ENCODE peak calls at places on chromosome 20, in eight cellular contexts. S is lower lobe of right lung, U is OCI-LY7, A is fibroblast of the aortic adventitia, Q is epithelial cell of esophagus, X is BJ, L is IMR-90, K is aorta. T is an unnamed sample.

GRCh38 chr20:38835792-38836191 is 30.3 kb downstream of the PPP1R16B start:
- DNase-seq in Q (no peak), U (no peak), L (no peak), X (no peak), K (no peak), S (no peak), A (no peak), T (no peak)

GRCh38 chr20:19944772-19945459 is 72.2 kb upstream of the NAA20 start:
- DNase-seq in A (peak), K (no peak), S (no peak), Q (no peak), L (peak), U (no peak), X (no peak), T (no peak)

GRCh38 chr20:38196016-38196415 is 30.9 kb upstream of the TGM2 start:
- DNase-seq in S (no peak), K (no peak), A (no peak), L (no peak), U (no peak), Q (no peak), X (no peak), T (no peak)

GRCh38 chr20:22802296-22802695 is 217.9 kb upstream of the FOXA2 start:
- DNase-seq in Q (peak), U (no peak), K (no peak), S (no peak), X (no peak), A (no peak), L (no peak), T (no peak)

GRCh38 chr20:37349517-37350491 is 3.9 kb downstream of the SRC start:
- DNase-seq in K (peak), Q (no peak), A (peak), U (no peak), X (no peak), L (peak), S (no peak), T (no peak)

GRCh38 chr20:4320284-4320683 is 304.9 kb upstream of the RNF24 start:
- DNase-seq in Q (no peak), U (no peak), K (no peak), S (peak), L (no peak), A (no peak), X (no peak), T (no peak)

GRCh38 chr20:38728911-38729642 is 4.8 kb downstream of the SLC32A1 start:
- DNase-seq in Q (no peak), S (no peak), L (no peak), U (no peak), A (no peak), K (no peak), X (no peak), T (no peak)

GRCh38 chr20:31497838-31498540 is 16.3 kb upstream of the HM13 start:
- DNase-seq in Q (no peak), K (peak), A (peak), L (peak), S (no peak), X (no peak), U (no peak), T (no peak)

GRCh38 chr20:32356935-32357868 is 929 bp upstream of the ASXL1 start:
- DNase-seq in X (no peak), L (peak), U (no peak), A (peak), K (no peak), S (no peak), Q (no peak), T (peak)

GRCh38 chr20:33273117-33273851 is 9.7 kb upstream of the BPIFB1 start:
- DNase-seq in L (no peak), X (no peak), A (no peak), S (no peak), U (no peak), Q (no peak), K (no peak), T (no peak)

GRCh38 chr20:23629017-23629541 is 8.7 kb downstream of the CST3 start:
- DNase-seq in K (no peak), L (peak), Q (peak), U (no peak), S (no peak), A (peak), X (no peak), T (no peak)

GRCh38 chr20:3550857-3551256 is 80.0 kb downstream of the ATRN start:
- DNase-seq in U (no peak), K (no peak), L (no peak), X (no peak), S (no peak), Q (no peak), A (no peak), T (peak)

GRCh38 chr20:61263084-61263695 is 11.1 kb downstream of the CDH4 start:
- DNase-seq in K (no peak), A (peak), U (peak), Q (peak), L (peak), X (no peak), S (no peak), T (no peak)

GRCh38 chr20:57714409-57715267 is 4.8 kb upstream of the PMEPA1 start:
- DNase-seq in S (no peak), K (no peak), Q (peak), U (no peak), L (peak), X (no peak), A (peak), T (no peak)

GRCh38 chr20:24673678-24674570 is 204.5 kb downstream of the SYNDIG1 start:
- DNase-seq in X (no peak), K (peak), A (peak), L (peak), Q (peak), S (no peak), U (no peak), T (no peak)

GRCh38 chr20:33812673-33813462 is 1.7 kb downstream of the CHMP4B start:
- DNase-seq in U (no peak), L (no peak), A (peak), S (no peak), X (no peak), K (no peak), Q (peak), T (no peak)

GRCh38 chr20:32945710-32946221 is 58.5 kb downstream of the SUN5 start:
- DNase-seq in L (peak), S (no peak), K (no peak), X (no peak), A (peak), Q (peak), U (peak), T (no peak)

GRCh38 chr20:34111057-34111711 is 859 bp downstream of the EIF2S2 start:
- DNase-seq in K (no peak), X (peak), Q (peak), L (peak), A (peak), S (no peak), U (peak), T (no peak)

GRCh38 chr20:37672143-37672542 is 21.7 kb upstream of the CTNNBL1 start:
- DNase-seq in X (no peak), Q (no peak), A (no peak), K (no peak), S (no peak), U (no peak), L (no peak), T (no peak)

GRCh38 chr20:34195355-34195754 is 45.9 kb upstream of the ASIP start:
- DNase-seq in A (no peak), U (no peak), K (no peak), X (no peak), L (no peak), Q (no peak), S (no peak), T (no peak)

GRCh38 chr20:5069141-5069806 is 50.5 kb downstream of the PCNA start:
- DNase-seq in L (no peak), X (no peak), U (no peak), S (no peak), A (no peak), K (no peak), Q (no peak), T (no peak)

GRCh38 chr20:47438464-47439381 is 63.0 kb upstream of the NCOA3 start:
- DNase-seq in K (no peak), S (no peak), L (no peak), U (peak), Q (peak), A (no peak), X (no peak), T (no peak)

GRCh38 chr20:6122111-6122872 is 538 bp downstream of the FERMT1 start:
- DNase-seq in S (no peak), L (peak), X (no peak), A (peak), K (no peak), Q (peak), U (no peak), T (no peak)

GRCh38 chr20:6120491-6120988 is 2.3 kb downstream of the FERMT1 start:
- DNase-seq in L (no peak), S (no peak), U (no peak), A (peak), X (no peak), Q (no peak), K (no peak), T (no peak)

GRCh38 chr20:6122873-6123649 is at the start of gene FERMT1:
- DNase-seq in S (peak), A (peak), L (peak), Q (peak), K (peak), X (no peak), U (no peak), T (peak)

GRCh38 chr20:6123650-6124014 is 802 bp upstream of the FERMT1 start:
- DNase-seq in A (no peak), Q (no peak), U (no peak), K (no peak), S (no peak), L (no peak), X (no peak), T (no peak)

GRCh38 chr20:6121504-6121903 is 1.3 kb downstream of the FERMT1 start:
- DNase-seq in S (no peak), U (no peak), K (no peak), Q (peak), A (no peak), L (no peak), X (no peak), T (no peak)
- H3K4me3 ChIP-seq in S (no peak), U (no peak), K (no peak), Q (peak), A (peak), L (no peak), X (no peak), T (no peak)

DNA sequence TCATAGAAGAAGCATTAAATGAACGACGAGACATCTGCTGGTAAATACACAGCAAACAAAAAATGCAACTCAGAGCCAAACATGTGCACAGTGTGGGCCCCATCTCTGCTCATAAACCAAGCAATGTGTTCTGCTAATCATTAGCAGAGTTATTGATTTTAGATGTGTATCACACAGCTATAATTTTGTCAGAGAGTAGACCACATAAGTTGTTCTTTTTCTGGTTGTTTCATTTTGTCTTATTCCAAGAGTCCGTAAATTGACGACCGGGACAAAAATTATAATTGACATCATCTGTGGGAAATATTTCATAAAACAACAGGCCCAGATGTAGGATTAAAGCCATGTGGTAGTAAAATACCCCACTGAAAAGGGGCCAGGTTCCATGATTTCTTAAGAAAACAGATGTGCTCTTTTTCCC is 423.6 kb downstream of the HAO1 start:
- DNase-seq in L (no peak), K (no peak), X (peak), Q (no peak), U (no peak), S (no peak), A (peak), T (no peak)
- H3K4me3 ChIP-seq in L (no peak), K (no peak), X (no peak), Q (no peak), U (no peak), S (no peak), A (no peak), T (peak)

DNA sequence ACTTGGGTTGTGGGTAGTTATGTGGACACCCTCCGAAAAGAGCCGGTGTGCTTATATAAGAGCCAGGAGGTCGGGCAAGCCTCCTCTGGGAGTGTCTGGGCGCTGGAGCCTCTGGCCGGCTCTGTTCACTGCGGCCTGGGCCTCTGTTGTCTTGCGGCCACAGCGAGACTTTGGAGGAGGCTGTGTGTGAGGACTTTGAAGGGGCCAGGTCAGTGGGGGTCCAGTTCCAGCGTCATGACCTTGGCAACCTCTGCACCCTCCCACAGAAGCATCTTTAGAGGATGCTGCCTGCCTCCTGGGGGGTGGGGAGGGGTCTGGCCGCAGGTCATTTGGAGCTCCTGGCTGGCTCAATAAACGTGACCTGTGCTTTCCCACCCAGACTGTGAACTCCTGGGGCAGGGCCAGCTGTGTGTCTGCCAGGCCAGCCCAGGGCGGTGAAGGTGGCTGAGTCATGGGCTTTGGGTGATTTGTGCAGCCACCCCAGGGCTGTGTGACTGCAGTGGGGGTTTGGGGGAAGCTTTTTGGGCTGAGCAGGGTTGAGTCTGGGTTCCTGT is 1.2 kb downstream of the TCEA2 start:
- DNase-seq in A (peak), X (peak), U (no peak), S (no peak), K (peak), L (peak), Q (peak), T (peak)
- H3K4me3 ChIP-seq in A (peak), X (peak), U (peak), S (peak), K (peak), L (peak), Q (peak), T (peak)

GRCh38 chr20:50634191-50634590 is 57.2 kb downstream of the RIPOR3 start:
- DNase-seq in U (no peak), S (no peak), K (no peak), Q (no peak), A (no peak), X (no peak), L (no peak), T (no peak)

GRCh38 chr20:50635014-50635557 is 56.3 kb downstream of the RIPOR3 start:
- DNase-seq in S (no peak), Q (no peak), U (no peak), X (no peak), A (no peak), L (no peak), K (no peak), T (no peak)

GRCh38 chr20:50636601-50637539 is 54.5 kb downstream of the RIPOR3 start:
- DNase-seq in L (peak), K (no peak), U (no peak), A (no peak), S (no peak), X (no peak), Q (no peak), T (no peak)

GRCh38 chr20:50633361-50633760 is 58.0 kb downstream of the RIPOR3 start:
- DNase-seq in K (no peak), L (no peak), Q (no peak), U (no peak), S (no peak), X (no peak), A (no peak), T (no peak)

DNA sequence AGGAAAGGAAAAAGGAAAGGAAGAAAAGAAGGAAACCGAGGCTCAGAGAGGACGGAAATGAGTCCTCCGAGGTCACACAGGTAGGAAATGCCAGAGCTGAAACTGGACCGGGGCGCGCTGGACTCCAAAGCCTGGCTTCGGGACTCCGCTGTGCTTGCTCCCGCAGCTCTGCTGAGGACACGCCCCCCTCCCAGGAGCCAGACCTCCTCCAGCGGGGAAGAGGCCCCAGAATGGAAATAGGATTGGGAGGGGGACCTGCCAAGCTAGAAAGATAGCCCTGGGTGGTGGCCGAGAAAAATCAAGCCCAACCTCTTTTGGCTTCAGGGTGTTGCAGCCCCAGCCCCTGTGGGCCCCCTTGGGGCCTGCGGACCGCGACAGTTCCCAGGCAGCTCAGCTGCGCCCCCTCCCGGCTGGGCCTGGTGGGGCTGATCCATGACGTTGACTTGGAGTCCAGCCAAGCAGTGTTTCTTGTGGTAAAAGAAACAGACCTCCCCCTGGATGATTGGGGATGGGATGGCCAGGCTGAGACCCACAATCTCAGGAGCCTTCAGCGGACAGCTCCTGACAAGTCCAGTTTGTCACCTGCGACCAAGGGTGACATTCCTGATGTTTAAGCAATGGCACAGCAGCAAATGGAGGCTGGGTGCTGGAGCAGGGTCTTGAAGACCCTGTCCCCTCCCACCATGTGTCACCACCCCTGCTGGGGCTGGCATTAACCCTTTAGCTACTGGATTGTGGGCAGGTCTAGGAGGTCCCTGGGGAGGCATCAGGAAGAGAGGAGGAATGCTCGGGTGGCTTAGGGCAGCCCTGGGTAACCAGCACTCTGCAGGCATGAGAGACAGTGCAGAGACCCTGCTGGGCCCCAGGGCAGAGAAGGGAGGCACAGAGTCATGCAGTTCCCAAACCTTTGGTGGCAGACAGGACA is 55.4 kb downstream of the RIPOR3 start:
- DNase-seq in X (no peak), L (peak), Q (peak), K (peak), A (peak), S (peak), U (peak), T (peak)
- H3K4me3 ChIP-seq in X (no peak), L (peak), Q (no peak), K (no peak), A (no peak), S (peak), U (no peak), T (peak)

GRCh38 chr20:1186367-1186991 is 1.7 kb upstream of the TMEM74B start:
- DNase-seq in A (no peak), Q (no peak), U (no peak), K (no peak), S (no peak), L (no peak), X (no peak), T (no peak)

GRCh38 chr20:1184260-1184637 is 532 bp downstream of the TMEM74B start:
- DNase-seq in X (no peak), U (no peak), A (no peak), K (no peak), S (no peak), Q (no peak), L (no peak), T (no peak)

GRCh38 chr20:1185316-1185741 is 548 bp upstream of the TMEM74B start:
- DNase-seq in A (no peak), L (no peak), U (no peak), Q (peak), K (no peak), S (no peak), X (no peak), T (no peak)

GRCh38 chr20:1184638-1185315 is at the start of gene TMEM74B:
- DNase-seq in S (no peak), K (no peak), X (no peak), U (no peak), Q (peak), A (no peak), L (no peak), T (no peak)

DNA sequence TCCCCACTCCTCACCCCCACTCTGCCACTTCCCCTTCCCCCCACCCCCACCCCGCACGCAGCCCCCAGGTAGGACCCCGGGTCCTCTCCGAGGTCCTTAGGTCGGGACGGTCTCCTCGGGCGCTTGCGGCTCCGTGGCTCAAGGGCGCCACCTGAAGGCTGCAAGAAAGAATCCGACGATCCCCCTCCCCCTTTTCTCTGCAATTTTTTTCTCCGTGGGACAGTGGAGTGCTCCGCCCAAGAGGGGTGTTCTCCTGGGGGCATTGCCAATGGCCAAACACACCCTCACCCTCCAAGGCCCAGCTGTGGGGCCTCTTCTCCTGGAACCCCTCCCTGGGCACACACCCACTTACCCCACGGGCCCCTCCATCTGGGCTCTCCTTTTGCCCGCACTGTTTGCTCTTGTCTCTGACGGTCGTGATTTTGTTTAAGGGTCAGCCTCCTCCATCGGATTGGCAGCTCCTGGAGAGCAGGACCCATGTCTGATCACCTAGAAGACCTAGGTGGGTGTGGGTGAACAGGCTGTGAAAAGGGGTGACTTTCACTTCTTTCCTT is 1.1 kb upstream of the TMEM74B start:
- DNase-seq in S (peak), X (no peak), L (peak), U (peak), K (no peak), Q (peak), A (peak), T (peak)
- H3K4me3 ChIP-seq in S (peak), X (peak), L (no peak), U (no peak), K (no peak), Q (peak), A (no peak), T (peak)

T was measured in right lobe of liver.